ENCODE peak calls at places on chromosomes 13 and 19, in four cellular contexts. One of them, this sample, is unnamed.

GRCh38 chr19:13137290-13137794 is 12.8 kb downstream of the STX10 start:
- DNase-seq in psoas muscle: no peak
- DNase-seq in heart right ventricle: no peak
- DNase-seq in tibial nerve: no peak
- DNase-seq in this sample: no peak

GRCh38 chr19:51680474-51680873 is 12.7 kb upstream of the SPACA6 start:
- DNase-seq in psoas muscle: no peak
- DNase-seq in heart right ventricle: no peak
- DNase-seq in tibial nerve: no peak
- DNase-seq in this sample: no peak

GRCh38 chr19:15436012-15436825 is 13.5 kb downstream of the WIZ start:
- DNase-seq in psoas muscle: no peak
- DNase-seq in heart right ventricle: no peak
- DNase-seq in tibial nerve: no peak
- DNase-seq in this sample: no peak

GRCh38 chr19:44050740-44051653 is 839 bp upstream of the ZNF223 start:
- DNase-seq in psoas muscle: no peak
- DNase-seq in heart right ventricle: no peak
- DNase-seq in tibial nerve: no peak
- DNase-seq in this sample: no peak

GRCh38 chr13:106533101-106533939 is 2.1 kb downstream of the EFNB2 start:
- DNase-seq in psoas muscle: peak; percentile 78
- DNase-seq in heart right ventricle: peak; percentile 84
- DNase-seq in tibial nerve: peak; percentile 67
- DNase-seq in this sample: no peak

GRCh38 chr13:48068036-48068435 is 26.9 kb downstream of the MED4 start:
- DNase-seq in psoas muscle: no peak
- DNase-seq in heart right ventricle: no peak
- DNase-seq in tibial nerve: no peak
- DNase-seq in this sample: no peak

GRCh38 chr13:97855570-97855970 is 97.9 kb upstream of the IPO5 start:
- DNase-seq in psoas muscle: no peak
- DNase-seq in heart right ventricle: peak; percentile 60
- DNase-seq in tibial nerve: peak; percentile 46
- DNase-seq in this sample: no peak

GRCh38 chr13:113086031-113086750 is 19.4 kb upstream of the F7 start:
- DNase-seq in psoas muscle: peak; percentile 6
- DNase-seq in heart right ventricle: no peak
- DNase-seq in tibial nerve: no peak
- DNase-seq in this sample: no peak

GRCh38 chr19:9917322-9917721 is 19.0 kb downstream of the OLFM2 start:
- DNase-seq in psoas muscle: no peak
- DNase-seq in heart right ventricle: peak; percentile 22
- DNase-seq in tibial nerve: no peak
- DNase-seq in this sample: no peak

GRCh38 chr13:37319041-37319443 is 213.6 kb upstream of the CSNK1A1L start:
- DNase-seq in psoas muscle: no peak
- DNase-seq in heart right ventricle: no peak
- DNase-seq in tibial nerve: no peak
- DNase-seq in this sample: no peak

GRCh38 chr13:46369506-46370268 is 17.4 kb downstream of the RUBCNL start:
- DNase-seq in psoas muscle: no peak
- DNase-seq in heart right ventricle: no peak
- DNase-seq in tibial nerve: no peak
- DNase-seq in this sample: no peak

GRCh38 chr13:77429320-77430142 is 102.6 kb upstream of the MYCBP2 start:
- DNase-seq in psoas muscle: no peak
- DNase-seq in heart right ventricle: no peak
- DNase-seq in tibial nerve: no peak
- DNase-seq in this sample: no peak

GRCh38 chr19:11014403-11014911 is 53.6 kb downstream of the SMARCA4 start:
- DNase-seq in psoas muscle: no peak
- DNase-seq in heart right ventricle: no peak
- DNase-seq in tibial nerve: no peak
- DNase-seq in this sample: no peak

GRCh38 chr13:28778308-28779215 is 41.6 kb upstream of the MTUS2 start:
- DNase-seq in psoas muscle: no peak
- DNase-seq in heart right ventricle: no peak
- DNase-seq in tibial nerve: no peak
- DNase-seq in this sample: no peak

GRCh38 chr13:47796816-47797215 is 204.3 kb downstream of the SUCLA2 start:
- DNase-seq in psoas muscle: no peak
- DNase-seq in heart right ventricle: no peak
- DNase-seq in tibial nerve: no peak
- DNase-seq in this sample: no peak

GRCh38 chr13:44045179-44045562 is 165.5 kb downstream of the LACC1 start:
- DNase-seq in psoas muscle: no peak
- DNase-seq in heart right ventricle: no peak
- DNase-seq in tibial nerve: no peak
- DNase-seq in this sample: no peak

GRCh38 chr13:108597943-108598342 is 31.5 kb upstream of the MYO16 start:
- DNase-seq in psoas muscle: no peak
- DNase-seq in heart right ventricle: no peak
- DNase-seq in tibial nerve: no peak
- DNase-seq in this sample: no peak

GRCh38 chr13:97726664-97727235 is 226.7 kb upstream of the IPO5 start:
- DNase-seq in psoas muscle: no peak
- DNase-seq in heart right ventricle: no peak
- DNase-seq in tibial nerve: peak; percentile 52
- DNase-seq in this sample: no peak

GRCh38 chr19:35458821-35459391 is 10.8 kb downstream of the FFAR2 start:
- DNase-seq in psoas muscle: peak; percentile 12
- DNase-seq in heart right ventricle: no peak
- DNase-seq in tibial nerve: no peak
- DNase-seq in this sample: no peak

GRCh38 chr19:3784607-3785463 is 1.3 kb downstream of the MATK start:
- DNase-seq in psoas muscle: no peak
- DNase-seq in heart right ventricle: no peak
- DNase-seq in tibial nerve: no peak
- DNase-seq in this sample: no peak

GRCh38 chr19:13132471-13133166 is 14.6 kb downstream of the NACC1 start:
- DNase-seq in psoas muscle: no peak
- DNase-seq in heart right ventricle: no peak
- DNase-seq in tibial nerve: no peak
- DNase-seq in this sample: no peak

GRCh38 chr13:100559886-100560285 is 28.7 kb downstream of the GGACT start:
- DNase-seq in psoas muscle: no peak
- DNase-seq in heart right ventricle: no peak
- DNase-seq in tibial nerve: no peak
- DNase-seq in this sample: no peak

DNA sequence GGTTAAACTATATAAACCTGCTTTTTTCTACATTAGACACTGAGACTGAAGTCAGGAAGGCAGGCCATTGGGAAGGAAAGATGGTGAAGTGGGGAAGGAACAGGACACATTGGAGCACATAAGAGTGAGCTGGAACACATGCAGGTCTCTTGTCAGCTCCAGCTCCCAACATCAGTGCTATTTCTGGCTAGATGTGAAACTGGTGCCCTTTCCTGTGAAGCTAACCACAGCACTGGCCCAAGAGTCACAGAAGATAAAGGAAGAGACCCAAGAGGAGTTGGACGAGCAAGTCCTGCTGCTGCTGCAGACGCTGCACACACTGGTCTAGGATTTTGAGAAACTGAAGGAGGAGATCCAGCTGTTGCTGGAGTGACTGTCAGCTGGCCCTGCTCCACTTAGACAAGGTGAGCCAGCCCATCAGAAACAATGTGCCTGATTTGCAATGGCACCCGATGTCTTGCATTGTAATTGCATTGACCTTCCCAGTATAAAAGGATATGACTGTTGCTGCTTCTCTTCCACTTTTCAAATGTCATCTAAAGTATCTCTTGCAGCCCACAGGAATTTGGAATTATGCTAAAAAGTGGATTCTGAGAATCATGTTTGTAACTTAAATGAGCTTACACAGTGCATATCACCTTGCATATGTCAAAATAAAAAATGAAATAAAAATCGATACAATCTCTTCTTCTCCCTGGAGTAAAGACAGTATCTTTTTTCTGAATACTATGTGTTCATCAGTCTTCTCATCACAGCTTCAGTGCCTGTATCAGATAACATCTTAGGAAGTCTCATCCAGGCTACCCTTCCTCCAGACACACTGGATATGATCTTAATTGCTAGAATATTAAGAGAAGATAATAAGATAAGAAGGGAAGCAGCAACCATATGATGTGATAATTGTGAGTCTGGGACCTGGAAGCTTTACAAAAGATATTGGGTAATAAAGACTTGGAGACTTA is 230.7 kb upstream of the SPRY2 start:
- DNase-seq in psoas muscle: no peak
- DNase-seq in heart right ventricle: no peak
- DNase-seq in tibial nerve: no peak
- DNase-seq in this sample: no peak
- TF ChIP-seq CTCF in psoas muscle: no peak
- TF ChIP-seq CTCF in heart right ventricle: no peak
- TF ChIP-seq CTCF in tibial nerve: no peak
- TF ChIP-seq CTCF in this sample: no peak

GRCh38 chr19:17841371-17841809 is 6.4 kb downstream of the JAK3 start:
- DNase-seq in psoas muscle: no peak
- DNase-seq in heart right ventricle: no peak
- DNase-seq in tibial nerve: no peak
- DNase-seq in this sample: no peak
- H3K27ac ChIP-seq in psoas muscle: no peak overlapping the region
- H3K27ac ChIP-seq in heart right ventricle: no peak overlapping the region
- H3K27ac ChIP-seq in tibial nerve: no peak overlapping the region
- H3K27ac ChIP-seq in this sample: no peak overlapping the region

GRCh38 chr19:53910170-53910518 is 1.1 kb downstream of the CACNG7 start:
- DNase-seq in psoas muscle: no peak
- DNase-seq in heart right ventricle: no peak
- DNase-seq in tibial nerve: no peak
- DNase-seq in this sample: no peak
- TF ChIP-seq CTCF in psoas muscle: no peak
- TF ChIP-seq CTCF in heart right ventricle: no peak
- TF ChIP-seq CTCF in tibial nerve: no peak
- TF ChIP-seq CTCF in this sample: no peak

GRCh38 chr19:36483653-36484052 is 5.7 kb downstream of the ZNF566 start:
- DNase-seq in psoas muscle: no peak
- DNase-seq in heart right ventricle: no peak
- DNase-seq in tibial nerve: no peak
- DNase-seq in this sample: no peak

GRCh38 chr19:36489920-36490415 is 607 bp upstream of the ZNF566 start:
- DNase-seq in psoas muscle: no peak
- DNase-seq in heart right ventricle: no peak
- DNase-seq in tibial nerve: no peak
- DNase-seq in this sample: peak; percentile 67

GRCh38 chr19:36488118-36488815 is 1.1 kb downstream of the ZNF566 start:
- DNase-seq in psoas muscle: no peak
- DNase-seq in heart right ventricle: no peak
- DNase-seq in tibial nerve: no peak
- DNase-seq in this sample: no peak

GRCh38 chr19:36489139-36489919 is at the start of gene ZNF566:
- DNase-seq in psoas muscle: peak; percentile 89
- DNase-seq in heart right ventricle: peak; percentile 94
- DNase-seq in tibial nerve: peak; percentile 87
- DNase-seq in this sample: peak; percentile 98

DNA sequence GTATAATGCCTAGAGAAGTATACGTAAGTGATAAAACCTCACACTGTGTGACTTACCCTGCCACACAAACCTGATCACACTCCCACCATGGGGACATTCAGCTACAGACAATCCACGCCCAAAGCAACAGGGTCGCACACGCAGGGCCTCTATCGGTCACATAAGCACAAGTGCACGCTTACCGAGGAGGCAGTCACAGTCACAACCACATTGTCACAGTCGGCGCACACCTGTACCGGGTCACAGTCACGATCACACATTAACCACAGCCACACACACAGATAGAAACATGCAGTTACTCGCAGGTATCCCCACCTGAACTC is 584 bp downstream of the ZNF566 start:
- DNase-seq in psoas muscle: peak; percentile 15
- DNase-seq in heart right ventricle: peak; percentile 20
- DNase-seq in tibial nerve: no peak
- DNase-seq in this sample: no peak
- H3K27ac ChIP-seq in psoas muscle: peak overlapping the region; percentile 96
- H3K27ac ChIP-seq in heart right ventricle: peak overlapping the region; percentile 98
- H3K27ac ChIP-seq in tibial nerve: peak overlapping the region; percentile 82
- H3K27ac ChIP-seq in this sample: peak overlapping the region; percentile 79

GRCh38 chr13:33931397-33931987 is 113.5 kb downstream of the RFC3 start:
- DNase-seq in psoas muscle: no peak
- DNase-seq in heart right ventricle: peak; percentile 28
- DNase-seq in tibial nerve: peak; percentile 34
- DNase-seq in this sample: no peak
- TF ChIP-seq CTCF in psoas muscle: peak; percentile 24
- TF ChIP-seq CTCF in heart right ventricle: peak; percentile 62
- TF ChIP-seq CTCF in tibial nerve: no peak
- TF ChIP-seq CTCF in this sample: no peak

GRCh38 chr19:49560358-49560900 is 19.9 kb downstream of the NOSIP start:
- DNase-seq in psoas muscle: peak; percentile 42
- DNase-seq in heart right ventricle: peak; percentile 45
- DNase-seq in tibial nerve: peak; percentile 61
- DNase-seq in this sample: no peak
- H3K27ac ChIP-seq in psoas muscle: peak overlapping the region; percentile 82
- H3K27ac ChIP-seq in heart right ventricle: peak overlapping the region; percentile 62
- H3K27ac ChIP-seq in tibial nerve: no peak overlapping the region
- H3K27ac ChIP-seq in this sample: peak overlapping the region; percentile 71

This sample was measured in CD8-positive, alpha-beta T cell.